ENCODE peak calls at places on chromosome 15, in five cellular contexts. Y is right lobe of liver, J is A549, L is vagina, X is sigmoid colon. Z is an unnamed sample. For H3K4me1, the result is how much of the 10 kb centered on the place peaks cover.

GRCh38 chr15:63192604-63193206 is 3.3 kb downstream of the RAB8B start:
- DNase-seq in Y (no peak), J (no peak), L (no peak), X (no peak), Z (no peak)

GRCh38 chr15:25062551-25063430 is 108.0 kb downstream of the SNRPN start:
- DNase-seq in Y (peak), J (no peak), L (no peak), X (peak), Z (no peak)

GRCh38 chr15:81889480-81889871 is 156.3 kb downstream of the MEX3B start:
- DNase-seq in Y (no peak), J (no peak), L (no peak), X (no peak), Z (no peak)

GRCh38 chr15:77144492-77145070 is 73.7 kb upstream of the TSPAN3 start:
- DNase-seq in Y (no peak), J (no peak), L (no peak), X (no peak), Z (no peak)

GRCh38 chr15:76973362-76973743 is 21.6 kb upstream of the PSTPIP1 start:
- DNase-seq in Y (no peak), J (no peak), L (peak), X (no peak), Z (no peak)

GRCh38 chr15:58528197-58528870 is 96.5 kb downstream of the LIPC start:
- DNase-seq in Y (peak), J (peak), L (no peak), X (no peak), Z (peak)

GRCh38 chr15:47719730-47720129 is 2.4 kb downstream of the SEMA6D start:
- DNase-seq in Y (no peak), J (no peak), L (no peak), X (no peak), Z (no peak)

GRCh38 chr15:90881181-90881977 is 2.9 kb upstream of the FES start:
- DNase-seq in Y (peak), J (no peak), L (no peak), X (no peak), Z (no peak)

GRCh38 chr15:78997981-78998499 is 53.2 kb upstream of the CTSH start:
- DNase-seq in Y (no peak), J (no peak), L (no peak), X (no peak), Z (no peak)

GRCh38 chr15:84620626-84621025 is 19.8 kb downstream of the ZSCAN2 start:
- DNase-seq in Y (no peak), J (no peak), L (no peak), X (no peak), Z (no peak)

GRCh38 chr15:68791431-68792283 is 29.0 kb downstream of the ANP32A start:
- DNase-seq in Y (no peak), J (no peak), L (no peak), X (no peak), Z (no peak)

GRCh38 chr15:91908401-91908800 is 54.9 kb downstream of the SLCO3A1 start:
- DNase-seq in Y (no peak), J (no peak), L (no peak), X (no peak), Z (no peak)

GRCh38 chr15:84690342-84690741 is 25.6 kb downstream of the SEC11A start:
- DNase-seq in Y (no peak), J (no peak), L (no peak), X (no peak), Z (no peak)

GRCh38 chr15:90660195-90660995 is 56.8 kb upstream of the BLM start:
- DNase-seq in Y (peak), J (peak), L (peak), X (peak), Z (no peak)

GRCh38 chr15:63727542-63727941 is 106.2 kb downstream of the HERC1 start:
- DNase-seq in Y (no peak), J (no peak), L (no peak), X (no peak), Z (no peak)

GRCh38 chr15:27324871-27325270 is 353.9 kb downstream of the GABRG3 start:
- DNase-seq in Y (no peak), J (no peak), L (no peak), X (no peak), Z (no peak)

GRCh38 chr15:76140069-76140454 is 80.3 kb downstream of the TMEM266 start:
- DNase-seq in Y (no peak), J (no peak), L (no peak), X (no peak), Z (no peak)

GRCh38 chr15:61038387-61038786 is 190.7 kb downstream of the RORA start:
- DNase-seq in Y (peak), J (no peak), L (no peak), X (no peak), Z (peak)

GRCh38 chr15:56869573-56869972 is 48.9 kb upstream of the TCF12 start:
- DNase-seq in Y (peak), J (no peak), L (no peak), X (peak), Z (no peak)

GRCh38 chr15:44194397-44195150 is 497 bp downstream of the FRMD5 start:
- DNase-seq in Y (no peak), J (peak), L (no peak), X (peak), Z (no peak)

GRCh38 chr15:62103431-62103830 is 36.7 kb downstream of the C2CD4A start:
- DNase-seq in Y (no peak), J (no peak), L (no peak), X (no peak), Z (no peak)

GRCh38 chr15:40782609-40783227 is 12.9 kb downstream of the C15orf62 start:
- DNase-seq in Y (peak), J (peak), L (no peak), X (no peak), Z (no peak)

GRCh38 chr15:99450896-99451358 is 114.9 kb upstream of the MEF2A start:
- DNase-seq in Y (peak), J (no peak), L (no peak), X (peak), Z (peak)

GRCh38 chr15:90413411-90414379 is 25.7 kb downstream of the IQGAP1 start:
- DNase-seq in Y (no peak), J (no peak), L (no peak), X (no peak), Z (no peak)

GRCh38 chr15:45703670-45704328 is 69.0 kb downstream of the SQOR start:
- DNase-seq in Y (no peak), J (no peak), L (no peak), X (no peak), Z (no peak)

GRCh38 chr15:27574541-27575054 is 524.5 kb downstream of the OCA2 start:
- DNase-seq in Y (no peak), J (no peak), L (no peak), X (no peak), Z (no peak)

GRCh38 chr15:101027920-101028319 is 108.8 kb downstream of the LRRK1 start:
- DNase-seq in Y (peak), J (no peak), L (no peak), X (peak), Z (no peak)

GRCh38 chr15:23566070-23567050 is 886 bp downstream of the MKRN3 start:
- DNase-seq in Y (no peak), J (no peak), L (no peak), X (no peak), Z (no peak)

GRCh38 chr15:101541501-101542292 is 52.2 kb upstream of the PCSK6 start:
- DNase-seq in Y (no peak), J (no peak), L (no peak), X (peak), Z (no peak)

GRCh38 chr15:71658827-71659729 is 151.3 kb upstream of the NR2E3 start:
- DNase-seq in Y (no peak), J (no peak), L (peak), X (no peak), Z (no peak)

GRCh38 chr15:50880651-50881114 is 27.8 kb upstream of the AP4E1 start:
- DNase-seq in Y (no peak), J (no peak), L (no peak), X (no peak), Z (no peak)

GRCh38 chr15:99704444-99704838 is 28.8 kb downstream of the LYSMD4 start:
- DNase-seq in Y (no peak), J (peak), L (no peak), X (no peak), Z (peak)

GRCh38 chr15:74592222-74592621 is 23.4 kb upstream of the CLK3 start:
- DNase-seq in Y (no peak), J (no peak), L (no peak), X (no peak), Z (no peak)

GRCh38 chr15:57327985-57328471 is 48.3 kb upstream of the CGNL1 start:
- DNase-seq in Y (no peak), J (no peak), L (no peak), X (no peak), Z (no peak)

GRCh38 chr15:59062985-59063384 is 42.0 kb upstream of the CCNB2 start:
- DNase-seq in Y (no peak), J (no peak), L (no peak), X (no peak), Z (no peak)

GRCh38 chr15:93477188-93477587 is 388.2 kb upstream of the RGMA start:
- DNase-seq in Y (no peak), J (no peak), L (no peak), X (no peak), Z (no peak)

GRCh38 chr15:67765706-67766105 is 59.6 kb upstream of the SKOR1 start:
- DNase-seq in Y (no peak), J (no peak), L (no peak), X (no peak), Z (no peak)
- H3K4me1 ChIP-seq in Y (under half), J (under half), L (under half), X (under half), Z (under half)

GRCh38 chr15:69939513-69940440 is 157.9 kb downstream of the TLE3 start:
- DNase-seq in Y (no peak), J (no peak), L (no peak), X (no peak), Z (no peak)
- H3K4me3 ChIP-seq in Y (no peak), J (no peak), L (no peak), X (no peak), Z (no peak)

GRCh38 chr15:37520882-37521281 is 413.6 kb upstream of the TMCO5A start:
- DNase-seq in Y (no peak), J (no peak), L (no peak), X (no peak), Z (no peak)
- TF ChIP-seq POLR2A in Y (no peak), J (no peak), L (no peak), X (no peak), Z (no peak)

GRCh38 chr15:64943512-64944225 is 32.0 kb downstream of the ANKDD1A start:
- DNase-seq in Y (no peak), J (no peak), L (no peak), X (no peak), Z (no peak)
- H3K4me1 ChIP-seq in Y (under half), J (under half), L (under half), X (under half), Z (under half)

DNA sequence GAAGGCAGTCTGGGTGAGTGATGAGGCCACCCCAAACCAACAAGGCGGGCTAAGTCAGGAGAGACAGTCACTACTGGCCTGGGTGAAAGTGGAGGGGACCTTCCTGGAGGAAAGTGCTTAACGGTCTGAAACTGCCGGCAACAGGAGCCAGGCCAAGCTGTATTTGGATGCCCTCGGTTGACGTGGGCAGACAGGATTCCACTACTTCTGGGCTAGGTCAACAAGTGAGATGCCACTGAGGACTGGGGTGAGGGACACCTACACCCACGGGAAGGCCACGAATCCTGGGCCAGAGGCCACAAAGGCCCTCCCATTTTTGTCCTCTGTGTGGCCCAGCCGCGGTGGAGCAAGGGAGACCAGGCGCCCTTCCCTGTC is 12.3 kb downstream of the SPTBN5 start:
- DNase-seq in Y (peak), J (no peak), L (no peak), X (no peak), Z (no peak)
- H3K4me3 ChIP-seq in Y (no peak), J (no peak), L (peak), X (peak), Z (no peak)

Z was measured in ovary.